ENCODE peak calls at places on chromosome 3, in nine cellular contexts. N is right atrium auricular region; I is lower lobe of right lung; K is Caki2; Z is BJ; P is stimulated activated naive B cell treated with anti-CD40 and anti-IgM and Interleukin-4, amounts not matched to agents 10 μg/mL and 1 μg/mL and 100 μg/mL, for 72 hours; C is NCI-H2029; R is epithelial cell of esophagus; L is GOT3. G is an unnamed sample.

GRCh38 chr3:25904248-25904647 is 114.4 kb downstream of the OXSM start:
- DNase-seq in I (no peak), K (no peak), C (no peak), N (no peak), L (no peak), Z (no peak), P (no peak), R (peak), G (peak)

GRCh38 chr3:14139771-14140170 is 14.9 kb downstream of the TMEM43 start:
- DNase-seq in K (no peak), P (no peak), C (no peak), L (no peak), R (no peak), I (no peak), N (no peak), Z (no peak), G (no peak)

GRCh38 chr3:13500133-13500885 is 20.2 kb downstream of the HDAC11 start:
- DNase-seq in L (no peak), K (no peak), C (no peak), I (peak), R (no peak), P (no peak), Z (no peak), N (no peak), G (no peak)

GRCh38 chr3:37075955-37076354 is 82.6 kb downstream of the MLH1 start:
- DNase-seq in Z (no peak), K (no peak), N (no peak), I (no peak), P (no peak), R (no peak), C (no peak), L (no peak), G (no peak)

GRCh38 chr3:128844502-128844901 is 34.9 kb upstream of the ACAD9 start:
- DNase-seq in P (no peak), R (no peak), L (no peak), K (no peak), Z (no peak), N (no peak), C (no peak), I (no peak), G (no peak)

GRCh38 chr3:129399145-129399894 is 29.1 kb downstream of the EFCAB12 start:
- DNase-seq in R (peak), N (peak), I (peak), L (peak), C (peak), P (peak), Z (peak), K (peak), G (peak)

GRCh38 chr3:167671878-167672427 is 18.2 kb upstream of the WDR49 start:
- DNase-seq in R (no peak), I (no peak), C (no peak), K (no peak), N (no peak), P (no peak), L (no peak), Z (no peak), G (no peak)

GRCh38 chr3:194344012-194344411 is 7.1 kb downstream of the CPN2 start:
- DNase-seq in N (peak), K (peak), L (no peak), P (no peak), I (peak), C (peak), R (peak), Z (no peak), G (peak)

GRCh38 chr3:73719877-73720276 is 95.1 kb upstream of the PDZRN3 start:
- DNase-seq in R (peak), K (no peak), Z (no peak), P (no peak), C (no peak), L (no peak), N (no peak), I (no peak), G (no peak)

GRCh38 chr3:88003115-88003755 is 55.6 kb downstream of the CGGBP1 start:
- DNase-seq in Z (peak), L (no peak), C (peak), P (no peak), R (peak), K (peak), I (no peak), N (no peak), G (peak)

GRCh38 chr3:31721709-31722108 is 189.0 kb downstream of the STT3B start:
- DNase-seq in Z (no peak), L (no peak), P (no peak), I (no peak), N (no peak), C (no peak), K (no peak), R (no peak), G (no peak)

GRCh38 chr3:170703121-170703588 is 117.3 kb upstream of the SLC7A14 start:
- DNase-seq in K (no peak), P (no peak), Z (peak), I (no peak), C (no peak), R (peak), L (no peak), N (no peak), G (peak)

GRCh38 chr3:16084887-16085286 is 89.6 kb upstream of the GALNT15 start:
- DNase-seq in K (no peak), N (no peak), P (no peak), C (no peak), R (no peak), Z (no peak), L (no peak), I (no peak), G (no peak)

GRCh38 chr3:45639044-45639392 is 44.5 kb downstream of the LIMD1 start:
- DNase-seq in I (no peak), N (no peak), R (no peak), Z (no peak), K (no peak), L (no peak), C (no peak), P (no peak), G (no peak)

GRCh38 chr3:76222115-76222652 is 436.8 kb upstream of the ZNF717 start:
- DNase-seq in Z (no peak), R (no peak), K (peak), C (no peak), I (no peak), N (no peak), L (no peak), P (no peak), G (no peak)

GRCh38 chr3:105907790-105908189 is 39.0 kb upstream of the CBLB start:
- DNase-seq in N (no peak), L (no peak), C (no peak), K (no peak), P (peak), R (no peak), I (no peak), Z (no peak), G (no peak)

GRCh38 chr3:142118911-142119310 is 30.4 kb downstream of the TFDP2 start:
- DNase-seq in R (no peak), P (no peak), K (no peak), N (no peak), I (no peak), L (no peak), Z (no peak), C (no peak), G (peak)

GRCh38 chr3:27467545-27467944 is 16.6 kb downstream of the SLC4A7 start:
- DNase-seq in R (peak), P (no peak), L (no peak), K (peak), N (no peak), I (no peak), Z (no peak), C (no peak), G (peak)

GRCh38 chr3:77967621-77968020 is 927.7 kb downstream of the ROBO2 start:
- DNase-seq in I (no peak), R (no peak), C (no peak), Z (no peak), L (no peak), P (no peak), K (no peak), N (no peak), G (no peak)

GRCh38 chr3:79922633-79923032 is 154.8 kb upstream of the ROBO1 start:
- DNase-seq in R (no peak), Z (no peak), P (no peak), L (no peak), N (no peak), C (no peak), I (no peak), K (no peak), G (no peak)

G was measured in renal cortical epithelial cell.